ENCODE peak calls at places on chromosomes 5 and 9, in five cellular contexts. One of them, this sample, is unnamed.

GRCh38 chr9:86073839-86074238 is 25.5 kb downstream of the GOLM1 start:
- DNase-seq in foreskin fibroblast: no peak
- DNase-seq in mesothelial cell of epicardium: no peak
- DNase-seq in activated T-helper 1 cell treated with anti-CD3 and anti-CD28 coated beads, Interleukin-12 subunit alpha, Interleukin-12 subunit beta, Interleukin-2, Interleukin-4 antibody, amounts not matched to agents 30 ng/mL and 10 ng/mL and 1 ng/mL, durations not matched to agents 14 hours and 24 hours and 36 hours: no peak
- DNase-seq in HFF-Myc: no peak
- DNase-seq in this sample: no peak

GRCh38 chr9:81964216-81965171 is 21.2 kb downstream of the SPATA31D3 start:
- DNase-seq in foreskin fibroblast: peak; percentile 41
- DNase-seq in mesothelial cell of epicardium: no peak
- DNase-seq in HFF-Myc: peak; percentile 40
- DNase-seq in activated T-helper 1 cell treated with anti-CD3 and anti-CD28 coated beads, Interleukin-12 subunit alpha, Interleukin-12 subunit beta, Interleukin-2, Interleukin-4 antibody, amounts not matched to agents 30 ng/mL and 10 ng/mL and 1 ng/mL, durations not matched to agents 14 hours and 24 hours and 36 hours: no peak
- DNase-seq in this sample: no peak

GRCh38 chr9:16553869-16554540 is 316.5 kb downstream of the BNC2 start:
- DNase-seq in mesothelial cell of epicardium: no peak
- DNase-seq in activated T-helper 1 cell treated with anti-CD3 and anti-CD28 coated beads, Interleukin-12 subunit alpha, Interleukin-12 subunit beta, Interleukin-2, Interleukin-4 antibody, amounts not matched to agents 30 ng/mL and 10 ng/mL and 1 ng/mL, durations not matched to agents 14 hours and 24 hours and 36 hours: no peak
- DNase-seq in foreskin fibroblast: no peak
- DNase-seq in HFF-Myc: no peak
- DNase-seq in this sample: no peak

GRCh38 chr9:130927995-130928900 is 10.8 kb downstream of the FIBCD1 start:
- DNase-seq in foreskin fibroblast: no peak
- DNase-seq in activated T-helper 1 cell treated with anti-CD3 and anti-CD28 coated beads, Interleukin-12 subunit alpha, Interleukin-12 subunit beta, Interleukin-2, Interleukin-4 antibody, amounts not matched to agents 30 ng/mL and 10 ng/mL and 1 ng/mL, durations not matched to agents 14 hours and 24 hours and 36 hours: no peak
- DNase-seq in HFF-Myc: no peak
- DNase-seq in mesothelial cell of epicardium: no peak
- DNase-seq in this sample: peak; percentile 51

GRCh38 chr9:130845901-130846381 is 10.9 kb downstream of the ABL1 start:
- DNase-seq in activated T-helper 1 cell treated with anti-CD3 and anti-CD28 coated beads, Interleukin-12 subunit alpha, Interleukin-12 subunit beta, Interleukin-2, Interleukin-4 antibody, amounts not matched to agents 30 ng/mL and 10 ng/mL and 1 ng/mL, durations not matched to agents 14 hours and 24 hours and 36 hours: no peak
- DNase-seq in foreskin fibroblast: peak; percentile 74
- DNase-seq in HFF-Myc: no peak
- DNase-seq in mesothelial cell of epicardium: no peak
- DNase-seq in this sample: no peak

GRCh38 chr9:119968837-119969707 is 599.8 kb upstream of the BRINP1 start:
- DNase-seq in mesothelial cell of epicardium: peak; percentile 59
- DNase-seq in activated T-helper 1 cell treated with anti-CD3 and anti-CD28 coated beads, Interleukin-12 subunit alpha, Interleukin-12 subunit beta, Interleukin-2, Interleukin-4 antibody, amounts not matched to agents 30 ng/mL and 10 ng/mL and 1 ng/mL, durations not matched to agents 14 hours and 24 hours and 36 hours: peak; percentile 23
- DNase-seq in HFF-Myc: peak; percentile 24
- DNase-seq in foreskin fibroblast: peak; percentile 48
- DNase-seq in this sample: peak; percentile 24

GRCh38 chr9:124281934-124282351 is 24.2 kb downstream of the NEK6 start:
- DNase-seq in activated T-helper 1 cell treated with anti-CD3 and anti-CD28 coated beads, Interleukin-12 subunit alpha, Interleukin-12 subunit beta, Interleukin-2, Interleukin-4 antibody, amounts not matched to agents 30 ng/mL and 10 ng/mL and 1 ng/mL, durations not matched to agents 14 hours and 24 hours and 36 hours: no peak
- DNase-seq in foreskin fibroblast: no peak
- DNase-seq in HFF-Myc: no peak
- DNase-seq in mesothelial cell of epicardium: no peak
- DNase-seq in this sample: no peak

GRCh38 chr5:33371660-33372059 is 69.1 kb upstream of the TARS1 start:
- DNase-seq in activated T-helper 1 cell treated with anti-CD3 and anti-CD28 coated beads, Interleukin-12 subunit alpha, Interleukin-12 subunit beta, Interleukin-2, Interleukin-4 antibody, amounts not matched to agents 30 ng/mL and 10 ng/mL and 1 ng/mL, durations not matched to agents 14 hours and 24 hours and 36 hours: no peak
- DNase-seq in HFF-Myc: peak; percentile 29
- DNase-seq in foreskin fibroblast: peak; percentile 80
- DNase-seq in mesothelial cell of epicardium: no peak
- DNase-seq in this sample: no peak

GRCh38 chr5:106368021-106368420 is 1302.7 kb downstream of the EFNA5 start:
- DNase-seq in mesothelial cell of epicardium: no peak
- DNase-seq in foreskin fibroblast: no peak
- DNase-seq in activated T-helper 1 cell treated with anti-CD3 and anti-CD28 coated beads, Interleukin-12 subunit alpha, Interleukin-12 subunit beta, Interleukin-2, Interleukin-4 antibody, amounts not matched to agents 30 ng/mL and 10 ng/mL and 1 ng/mL, durations not matched to agents 14 hours and 24 hours and 36 hours: no peak
- DNase-seq in HFF-Myc: no peak
- DNase-seq in this sample: no peak

GRCh38 chr9:111096051-111096450 is 57.8 kb upstream of the LPAR1 start:
- DNase-seq in HFF-Myc: no peak
- DNase-seq in foreskin fibroblast: no peak
- DNase-seq in mesothelial cell of epicardium: no peak
- DNase-seq in activated T-helper 1 cell treated with anti-CD3 and anti-CD28 coated beads, Interleukin-12 subunit alpha, Interleukin-12 subunit beta, Interleukin-2, Interleukin-4 antibody, amounts not matched to agents 30 ng/mL and 10 ng/mL and 1 ng/mL, durations not matched to agents 14 hours and 24 hours and 36 hours: no peak
- DNase-seq in this sample: no peak

GRCh38 chr5:151589878-151590570 is 1.1 kb downstream of the FAT2 start:
- DNase-seq in HFF-Myc: no peak
- DNase-seq in activated T-helper 1 cell treated with anti-CD3 and anti-CD28 coated beads, Interleukin-12 subunit alpha, Interleukin-12 subunit beta, Interleukin-2, Interleukin-4 antibody, amounts not matched to agents 30 ng/mL and 10 ng/mL and 1 ng/mL, durations not matched to agents 14 hours and 24 hours and 36 hours: no peak
- DNase-seq in foreskin fibroblast: no peak
- DNase-seq in mesothelial cell of epicardium: no peak
- DNase-seq in this sample: no peak

GRCh38 chr5:179124329-179124852 is 64.2 kb downstream of the ZNF354C start:
- DNase-seq in foreskin fibroblast: no peak
- DNase-seq in mesothelial cell of epicardium: no peak
- DNase-seq in activated T-helper 1 cell treated with anti-CD3 and anti-CD28 coated beads, Interleukin-12 subunit alpha, Interleukin-12 subunit beta, Interleukin-2, Interleukin-4 antibody, amounts not matched to agents 30 ng/mL and 10 ng/mL and 1 ng/mL, durations not matched to agents 14 hours and 24 hours and 36 hours: no peak
- DNase-seq in HFF-Myc: no peak
- DNase-seq in this sample: no peak

GRCh38 chr5:81251922-81252321 is 18.8 kb downstream of the CKMT2 start:
- DNase-seq in foreskin fibroblast: no peak
- DNase-seq in HFF-Myc: no peak
- DNase-seq in mesothelial cell of epicardium: no peak
- DNase-seq in activated T-helper 1 cell treated with anti-CD3 and anti-CD28 coated beads, Interleukin-12 subunit alpha, Interleukin-12 subunit beta, Interleukin-2, Interleukin-4 antibody, amounts not matched to agents 30 ng/mL and 10 ng/mL and 1 ng/mL, durations not matched to agents 14 hours and 24 hours and 36 hours: no peak
- DNase-seq in this sample: no peak

GRCh38 chr9:74772126-74772525 is 115.6 kb downstream of the TRPM6 start:
- DNase-seq in mesothelial cell of epicardium: no peak
- DNase-seq in HFF-Myc: no peak
- DNase-seq in foreskin fibroblast: no peak
- DNase-seq in activated T-helper 1 cell treated with anti-CD3 and anti-CD28 coated beads, Interleukin-12 subunit alpha, Interleukin-12 subunit beta, Interleukin-2, Interleukin-4 antibody, amounts not matched to agents 30 ng/mL and 10 ng/mL and 1 ng/mL, durations not matched to agents 14 hours and 24 hours and 36 hours: no peak
- DNase-seq in this sample: no peak

GRCh38 chr5:57855831-57856230 is 373.2 kb upstream of the ACTBL2 start:
- DNase-seq in HFF-Myc: no peak
- DNase-seq in activated T-helper 1 cell treated with anti-CD3 and anti-CD28 coated beads, Interleukin-12 subunit alpha, Interleukin-12 subunit beta, Interleukin-2, Interleukin-4 antibody, amounts not matched to agents 30 ng/mL and 10 ng/mL and 1 ng/mL, durations not matched to agents 14 hours and 24 hours and 36 hours: no peak
- DNase-seq in mesothelial cell of epicardium: no peak
- DNase-seq in foreskin fibroblast: no peak
- DNase-seq in this sample: no peak

GRCh38 chr5:54656261-54656728 is 138.7 kb downstream of the SNX18 start:
- DNase-seq in activated T-helper 1 cell treated with anti-CD3 and anti-CD28 coated beads, Interleukin-12 subunit alpha, Interleukin-12 subunit beta, Interleukin-2, Interleukin-4 antibody, amounts not matched to agents 30 ng/mL and 10 ng/mL and 1 ng/mL, durations not matched to agents 14 hours and 24 hours and 36 hours: no peak
- DNase-seq in mesothelial cell of epicardium: no peak
- DNase-seq in foreskin fibroblast: no peak
- DNase-seq in HFF-Myc: no peak
- DNase-seq in this sample: no peak

This sample was measured in stimulated activated naive B cell treated with anti-CD40 and anti-IgM and Interleukin-4, amounts not matched to agents 10 μg/mL and 1 μg/mL and 100 μg/mL, for 72 hours.